ENCODE peak calls at places on chromosomes 13 and 19, in nine cellular contexts. T is IMR-90, D is lower lobe of right lung, R is cardiac muscle cell, G is heart left ventricle, L is lung, Y is astrocyte, A is tibial nerve, O is left ventricle myocardium inferior. M is an unnamed sample.

GRCh38 chr13:43339843-43340550 is 316.6 kb downstream of the DNAJC15 start:
- DNase-seq in T (peak; percentile 41), D (no peak), R (no peak), G (no peak), L (no peak), Y (no peak), A (no peak), O (no peak), M (no peak)

GRCh38 chr13:113734826-113735125 is 24.2 kb upstream of the TMEM255B start:
- DNase-seq in T (no peak), D (no peak), R (no peak), G (no peak), L (no peak), Y (no peak), A (no peak), O (no peak), M (no peak)

GRCh38 chr19:13849991-13850909 is 26.7 kb upstream of the NANOS3 start:
- DNase-seq in T (peak; percentile 71), D (peak; percentile 91), R (peak; percentile 87), G (peak; percentile 90), L (peak; percentile 78), Y (no peak), A (peak; percentile 77), O (peak; percentile 88), M (peak; percentile 90)

GRCh38 chr19:28553764-28554163 is 659.2 kb downstream of the UQCRFS1 start:
- DNase-seq in T (no peak), D (no peak), R (no peak), G (no peak), L (no peak), Y (no peak), A (no peak), O (no peak), M (no peak)

GRCh38 chr13:93700115-93700514 is 473.5 kb downstream of the GPC6 start:
- DNase-seq in T (peak; percentile 79), D (no peak), R (no peak), G (no peak), L (no peak), Y (peak; percentile 70), A (no peak), O (no peak), M (no peak)

GRCh38 chr19:52211926-52212571 is 22.2 kb downstream of the PPP2R1A start:
- DNase-seq in T (no peak), D (no peak), R (no peak), G (no peak), L (no peak), Y (no peak), A (no peak), O (no peak), M (no peak)

GRCh38 chr13:35025314-35025713 is 83.2 kb downstream of the NBEA start:
- DNase-seq in T (no peak), D (no peak), R (no peak), G (no peak), L (no peak), Y (no peak), A (no peak), O (no peak), M (no peak)

GRCh38 chr13:20882206-20882605 is 20.3 kb downstream of the XPO4 start:
- DNase-seq in T (peak; percentile 8), D (no peak), R (no peak), G (no peak), L (no peak), Y (peak; percentile 4), A (no peak), O (no peak), M (no peak)

GRCh38 chr19:33290956-33291622 is 11.2 kb downstream of the CEBPA start:
- DNase-seq in T (no peak), D (peak; percentile 65), R (no peak), G (no peak), L (peak; percentile 75), Y (no peak), A (no peak), O (no peak), M (no peak)

GRCh38 chr19:49771674-49772139 is 4.9 kb downstream of the AP2A1 start:
- DNase-seq in T (no peak), D (no peak), R (no peak), G (no peak), L (no peak), Y (no peak), A (no peak), O (no peak), M (no peak)

GRCh38 chr19:49767967-49768581 is 1.3 kb downstream of the AP2A1 start:
- DNase-seq in T (no peak), D (no peak), R (peak; percentile 16), G (no peak), L (no peak), Y (no peak), A (no peak), O (no peak), M (no peak)

GRCh38 chr19:49767380-49767779 is 579 bp downstream of the AP2A1 start:
- DNase-seq in T (no peak), D (no peak), R (peak; percentile 12), G (no peak), L (no peak), Y (no peak), A (no peak), O (no peak), M (no peak)

GRCh38 chr19:49772850-49773432 is 6.1 kb downstream of the AP2A1 start:
- DNase-seq in T (no peak), D (no peak), R (no peak), G (no peak), L (no peak), Y (no peak), A (no peak), O (no peak), M (no peak)

GRCh38 chr19:49770529-49770928 is 3.7 kb downstream of the AP2A1 start:
- DNase-seq in T (no peak), D (no peak), R (no peak), G (no peak), L (no peak), Y (no peak), A (no peak), O (no peak), M (no peak)
- H3K27ac ChIP-seq in T (no peak overlapping the region), D (no peak overlapping the region), R (no peak overlapping the region), G (no peak overlapping the region), L (no peak overlapping the region), Y (no peak overlapping the region), A (no peak overlapping the region), O (no peak overlapping the region), M (no peak overlapping the region)

DNA sequence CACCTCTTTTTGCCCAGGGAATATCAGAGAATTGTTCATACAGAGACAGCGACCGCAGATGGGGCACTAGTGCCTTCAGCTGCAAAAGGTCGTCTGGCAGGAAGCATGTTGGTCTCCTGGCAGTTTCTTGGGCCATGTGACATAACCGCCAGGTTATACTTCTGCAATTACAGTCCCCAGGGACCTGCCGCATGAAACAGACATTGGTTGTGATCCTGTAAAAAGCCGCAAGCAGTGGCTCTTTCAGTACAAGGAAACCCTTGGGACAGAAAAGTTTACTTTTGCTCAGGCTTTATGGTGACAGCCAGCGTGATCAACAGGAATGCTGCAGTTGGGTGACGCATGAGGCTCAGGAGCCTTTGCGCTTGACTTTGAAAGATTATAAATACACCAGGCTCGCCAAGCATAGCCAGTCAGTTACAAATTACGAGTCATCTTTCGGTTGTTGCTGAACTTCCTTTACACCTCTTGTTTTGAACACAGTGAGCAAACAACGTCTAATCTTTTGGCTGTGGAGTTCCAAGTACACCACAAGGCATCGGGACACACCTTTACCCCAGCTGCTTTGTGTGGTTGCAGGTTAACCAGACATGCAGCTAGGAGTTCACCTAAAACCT is 50.5 kb upstream of the UBE2L5 start:
- DNase-seq in T (peak; percentile 82), D (no peak), R (peak; percentile 26), G (no peak), L (no peak), Y (peak; percentile 58), A (no peak), O (no peak), M (no peak)
- H3K4me1 ChIP-seq in T (peaks cover 7% of the 10 kb centered on the region), D (peaks cover 7% of the 10 kb centered on the region), R (peaks cover 10% of the 10 kb centered on the region), G (no peaks in the 10 kb centered on the region), L (no peaks in the 10 kb centered on the region), Y (peaks cover 3% of the 10 kb centered on the region), A (peaks cover 16% of the 10 kb centered on the region), O (no peaks in the 10 kb centered on the region), M (no peaks in the 10 kb centered on the region)

GRCh38 chr19:57613941-57614743 is at the start of gene ZNF134:
- DNase-seq in T (peak; percentile 87), D (peak; percentile 96), R (peak; percentile 92), G (peak; percentile 95), L (peak; percentile 93), Y (peak; percentile 83), A (peak; percentile 78), O (peak; percentile 93), M (peak; percentile 93)
- H3K27ac ChIP-seq in T (peak within 1 kb of the TSS; percentile 66), D (peak within 1 kb of the TSS; percentile 82), R (peak within 1 kb of the TSS; percentile 81), G (peak within 1 kb of the TSS; percentile 87), L (peak within 1 kb of the TSS; percentile 81), Y (peak within 1 kb of the TSS; percentile 61), A (peak within 1 kb of the TSS; percentile 77), O (peak within 1 kb of the TSS; percentile 84), M (peak within 1 kb of the TSS; percentile 62)

GRCh38 chr19:1066251-1066747 is 668 bp upstream of the ARHGAP45 start:
- DNase-seq in T (no peak), D (peak; percentile 75), R (no peak), G (no peak), L (no peak), Y (no peak), A (no peak), O (no peak), M (no peak)

GRCh38 chr19:1066748-1067340 is at the start of gene ARHGAP45:
- DNase-seq in T (no peak), D (peak; percentile 75), R (no peak), G (peak; percentile 71), L (no peak), Y (no peak), A (no peak), O (no peak), M (no peak)

GRCh38 chr19:1069009-1069779 is 2.2 kb downstream of the ARHGAP45 start:
- DNase-seq in T (no peak), D (peak; percentile 94), R (no peak), G (peak; percentile 81), L (peak; percentile 79), Y (no peak), A (peak; percentile 53), O (peak; percentile 71), M (peak; percentile 55)

GRCh38 chr19:1067341-1068103 is 555 bp downstream of the ARHGAP45 start:
- DNase-seq in T (no peak), D (peak; percentile 48), R (no peak), G (no peak), L (no peak), Y (no peak), A (no peak), O (no peak), M (no peak)

GRCh38 chr19:1068111-1069001 is 1.4 kb downstream of the ARHGAP45 start:
- DNase-seq in T (no peak), D (peak; percentile 76), R (no peak), G (peak; percentile 77), L (no peak), Y (no peak), A (peak; percentile 48), O (peak; percentile 52), M (no peak)
- H3K4me1 ChIP-seq in T (peaks cover 3% of the 10 kb centered on the region), D (peaks cover 62% of the 10 kb centered on the region), R (peaks cover 18% of the 10 kb centered on the region), G (peaks cover 18% of the 10 kb centered on the region), L (no peaks in the 10 kb centered on the region), Y (peaks cover 3% of the 10 kb centered on the region), A (peaks cover 33% of the 10 kb centered on the region), O (peaks cover 58% of the 10 kb centered on the region), M (peaks cover 24% of the 10 kb centered on the region)